ENCODE peak calls at places on chromosomes 13 and 19, in ten cellular contexts. One of them, this sample, is unnamed.

GRCh38 chr19:44570984-44571684 is 41.7 kb upstream of the CEACAM20 start:
- DNase-seq in esophagus squamous epithelium: no peak
- DNase-seq in right cardiac atrium: no peak
- DNase-seq in OCI-LY7: peak; percentile 72
- DNase-seq in astrocyte: peak; percentile 41
- DNase-seq in left ventricle myocardium inferior: no peak
- DNase-seq in lower lobe of right lung: no peak
- DNase-seq in aorta: peak; percentile 54
- DNase-seq in tibial artery: no peak
- DNase-seq in Panc1: peak; percentile 38
- DNase-seq in this sample: peak; percentile 63

GRCh38 chr19:38658462-38659306 is 11.2 kb downstream of the ACTN4 start:
- DNase-seq in esophagus squamous epithelium: no peak
- DNase-seq in astrocyte: peak; percentile 100
- DNase-seq in lower lobe of right lung: no peak
- DNase-seq in left ventricle myocardium inferior: no peak
- DNase-seq in tibial artery: peak; percentile 82
- DNase-seq in right cardiac atrium: no peak
- DNase-seq in OCI-LY7: no peak
- DNase-seq in aorta: no peak
- DNase-seq in Panc1: peak; percentile 100
- DNase-seq in this sample: peak; percentile 100

GRCh38 chr13:40651866-40652587 is 14.4 kb downstream of the FOXO1 start:
- DNase-seq in OCI-LY7: peak; percentile 69
- DNase-seq in lower lobe of right lung: no peak
- DNase-seq in tibial artery: no peak
- DNase-seq in right cardiac atrium: no peak
- DNase-seq in astrocyte: no peak
- DNase-seq in aorta: no peak
- DNase-seq in esophagus squamous epithelium: no peak
- DNase-seq in Panc1: no peak
- DNase-seq in left ventricle myocardium inferior: no peak
- DNase-seq in this sample: no peak

GRCh38 chr19:55676384-55676783 is 1.4 kb downstream of the EPN1 start:
- DNase-seq in Panc1: no peak
- DNase-seq in right cardiac atrium: peak; percentile 42
- DNase-seq in aorta: no peak
- DNase-seq in tibial artery: no peak
- DNase-seq in lower lobe of right lung: no peak
- DNase-seq in left ventricle myocardium inferior: no peak
- DNase-seq in astrocyte: no peak
- DNase-seq in esophagus squamous epithelium: no peak
- DNase-seq in OCI-LY7: peak; percentile 34
- DNase-seq in this sample: peak; percentile 10

GRCh38 chr13:33740134-33740538 is 77.8 kb upstream of the RFC3 start:
- DNase-seq in astrocyte: peak; percentile 92
- DNase-seq in aorta: no peak
- DNase-seq in OCI-LY7: no peak
- DNase-seq in Panc1: no peak
- DNase-seq in lower lobe of right lung: no peak
- DNase-seq in tibial artery: no peak
- DNase-seq in right cardiac atrium: no peak
- DNase-seq in left ventricle myocardium inferior: no peak
- DNase-seq in esophagus squamous epithelium: no peak
- DNase-seq in this sample: peak; percentile 92

GRCh38 chr13:43195551-43195950 is 172.2 kb downstream of the DNAJC15 start:
- DNase-seq in OCI-LY7: no peak
- DNase-seq in right cardiac atrium: no peak
- DNase-seq in astrocyte: no peak
- DNase-seq in tibial artery: no peak
- DNase-seq in left ventricle myocardium inferior: no peak
- DNase-seq in esophagus squamous epithelium: no peak
- DNase-seq in aorta: no peak
- DNase-seq in Panc1: no peak
- DNase-seq in lower lobe of right lung: no peak
- DNase-seq in this sample: no peak

GRCh38 chr19:12555456-12555930 is 4.2 kb upstream of the ZNF564 start:
- DNase-seq in astrocyte: no peak
- DNase-seq in Panc1: no peak
- DNase-seq in left ventricle myocardium inferior: no peak
- DNase-seq in aorta: no peak
- DNase-seq in OCI-LY7: no peak
- DNase-seq in esophagus squamous epithelium: no peak
- DNase-seq in tibial artery: no peak
- DNase-seq in lower lobe of right lung: no peak
- DNase-seq in right cardiac atrium: peak; percentile 58
- DNase-seq in this sample: no peak

GRCh38 chr13:114118086-114118762 is 14.2 kb downstream of the RASA3 start:
- DNase-seq in tibial artery: no peak
- DNase-seq in OCI-LY7: no peak
- DNase-seq in left ventricle myocardium inferior: no peak
- DNase-seq in aorta: peak; percentile 29
- DNase-seq in Panc1: no peak
- DNase-seq in right cardiac atrium: no peak
- DNase-seq in esophagus squamous epithelium: no peak
- DNase-seq in lower lobe of right lung: no peak
- DNase-seq in astrocyte: peak; percentile 75
- DNase-seq in this sample: no peak

GRCh38 chr19:3194063-3194702 is 8.5 kb downstream of the NCLN start:
- DNase-seq in Panc1: no peak
- DNase-seq in astrocyte: no peak
- DNase-seq in OCI-LY7: no peak
- DNase-seq in right cardiac atrium: no peak
- DNase-seq in left ventricle myocardium inferior: no peak
- DNase-seq in esophagus squamous epithelium: no peak
- DNase-seq in tibial artery: no peak
- DNase-seq in lower lobe of right lung: no peak
- DNase-seq in aorta: no peak
- DNase-seq in this sample: no peak

GRCh38 chr13:33111414-33112110 is 95.3 kb downstream of the KL start:
- DNase-seq in aorta: no peak
- DNase-seq in right cardiac atrium: no peak
- DNase-seq in left ventricle myocardium inferior: peak; percentile 37
- DNase-seq in Panc1: no peak
- DNase-seq in esophagus squamous epithelium: no peak
- DNase-seq in astrocyte: peak; percentile 55
- DNase-seq in lower lobe of right lung: no peak
- DNase-seq in tibial artery: no peak
- DNase-seq in OCI-LY7: no peak
- DNase-seq in this sample: peak; percentile 52

GRCh38 chr19:29504454-29504853 is 21.3 kb upstream of the VSTM2B start:
- DNase-seq in OCI-LY7: no peak
- DNase-seq in right cardiac atrium: no peak
- DNase-seq in esophagus squamous epithelium: no peak
- DNase-seq in aorta: no peak
- DNase-seq in astrocyte: no peak
- DNase-seq in tibial artery: peak; percentile 28
- DNase-seq in left ventricle myocardium inferior: no peak
- DNase-seq in Panc1: no peak
- DNase-seq in lower lobe of right lung: peak; percentile 16
- DNase-seq in this sample: no peak

GRCh38 chr19:4322942-4323665 is 15.5 kb downstream of the STAP2 start:
- DNase-seq in aorta: no peak
- DNase-seq in OCI-LY7: no peak
- DNase-seq in Panc1: no peak
- DNase-seq in right cardiac atrium: no peak
- DNase-seq in lower lobe of right lung: no peak
- DNase-seq in left ventricle myocardium inferior: no peak
- DNase-seq in tibial artery: no peak
- DNase-seq in astrocyte: no peak
- DNase-seq in esophagus squamous epithelium: no peak
- DNase-seq in this sample: no peak

GRCh38 chr19:10417598-10418280 is 2.6 kb upstream of the PDE4A start:
- DNase-seq in right cardiac atrium: no peak
- DNase-seq in OCI-LY7: peak; percentile 58
- DNase-seq in tibial artery: no peak
- DNase-seq in lower lobe of right lung: no peak
- DNase-seq in left ventricle myocardium inferior: no peak
- DNase-seq in esophagus squamous epithelium: no peak
- DNase-seq in Panc1: no peak
- DNase-seq in aorta: no peak
- DNase-seq in astrocyte: no peak
- DNase-seq in this sample: no peak
- H3K27ac ChIP-seq in right cardiac atrium: no peak overlapping the region
- H3K27ac ChIP-seq in OCI-LY7: peak overlapping the region; percentile 100
- H3K27ac ChIP-seq in tibial artery: no peak overlapping the region
- H3K27ac ChIP-seq in lower lobe of right lung: no peak overlapping the region
- H3K27ac ChIP-seq in left ventricle myocardium inferior: no peak overlapping the region
- H3K27ac ChIP-seq in esophagus squamous epithelium: no peak overlapping the region
- H3K27ac ChIP-seq in Panc1: peak overlapping the region; percentile 79
- H3K27ac ChIP-seq in aorta: no peak overlapping the region
- H3K27ac ChIP-seq in astrocyte: no peak overlapping the region
- H3K27ac ChIP-seq in this sample: no peak overlapping the region

GRCh38 chr19:16366056-16366432 is 41.4 kb downstream of the KLF2 start:
- DNase-seq in aorta: peak; percentile 30
- DNase-seq in Panc1: no peak
- DNase-seq in right cardiac atrium: peak; percentile 19
- DNase-seq in esophagus squamous epithelium: no peak
- DNase-seq in astrocyte: no peak
- DNase-seq in left ventricle myocardium inferior: no peak
- DNase-seq in OCI-LY7: no peak
- DNase-seq in lower lobe of right lung: peak; percentile 33
- DNase-seq in tibial artery: no peak
- DNase-seq in this sample: no peak
- H3K4me1 ChIP-seq in aorta: no peaks in the 10 kb centered on the region
- H3K4me1 ChIP-seq in Panc1: no peaks in the 10 kb centered on the region
- H3K4me1 ChIP-seq in right cardiac atrium: no peaks in the 10 kb centered on the region
- H3K4me1 ChIP-seq in esophagus squamous epithelium: peaks cover 61% of the 10 kb centered on the region
- H3K4me1 ChIP-seq in astrocyte: no peaks in the 10 kb centered on the region
- H3K4me1 ChIP-seq in left ventricle myocardium inferior: peaks cover 28% of the 10 kb centered on the region
- H3K4me1 ChIP-seq in OCI-LY7: peaks cover 58% of the 10 kb centered on the region
- H3K4me1 ChIP-seq in lower lobe of right lung: peaks cover 51% of the 10 kb centered on the region
- H3K4me1 ChIP-seq in tibial artery: no peaks in the 10 kb centered on the region
- H3K4me1 ChIP-seq in this sample: no peaks in the 10 kb centered on the region

DNA sequence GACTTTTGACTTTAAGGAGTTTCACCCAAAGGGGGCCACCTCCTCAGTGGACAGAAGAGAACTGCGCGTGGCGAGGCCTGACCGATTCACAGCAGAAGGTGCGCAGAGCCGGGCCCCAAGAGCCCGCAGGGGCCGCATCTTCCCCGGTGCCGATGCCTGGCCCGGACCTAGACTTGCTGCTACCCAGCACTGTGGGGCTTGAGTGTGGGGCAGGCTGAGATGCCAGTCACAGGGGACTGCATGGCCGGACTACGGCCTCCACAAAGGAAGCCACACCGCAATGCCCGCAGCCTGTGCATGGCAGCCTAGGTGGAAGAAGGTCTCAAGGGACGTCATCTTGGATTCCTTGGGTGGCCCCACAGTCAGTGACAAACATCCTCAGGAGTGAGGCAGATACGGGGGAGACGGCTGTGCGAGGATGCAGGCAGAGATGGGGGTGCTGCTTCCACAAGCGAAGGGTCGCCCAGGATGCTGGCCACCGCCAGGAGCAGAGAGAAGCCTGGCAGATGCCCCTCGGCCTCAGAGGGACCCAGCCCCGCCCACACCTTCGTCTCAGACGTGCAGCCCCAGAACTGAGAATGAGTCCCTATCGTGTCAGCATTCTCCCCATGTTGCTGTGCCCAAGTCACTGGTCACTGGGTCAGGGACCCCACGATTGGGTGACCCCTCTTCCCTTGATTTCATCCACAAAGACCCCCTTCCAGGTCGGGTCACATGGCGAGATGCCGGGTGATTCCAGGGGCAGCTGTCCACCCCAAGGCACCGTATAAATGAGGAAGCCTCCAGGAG is 16.9 kb downstream of the MOB3A start:
- DNase-seq in OCI-LY7: no peak
- DNase-seq in astrocyte: no peak
- DNase-seq in tibial artery: no peak
- DNase-seq in left ventricle myocardium inferior: no peak
- DNase-seq in lower lobe of right lung: no peak
- DNase-seq in Panc1: no peak
- DNase-seq in esophagus squamous epithelium: no peak
- DNase-seq in right cardiac atrium: no peak
- DNase-seq in aorta: no peak
- DNase-seq in this sample: no peak
- H3K27ac ChIP-seq in OCI-LY7: no peak overlapping the region
- H3K27ac ChIP-seq in astrocyte: no peak overlapping the region
- H3K27ac ChIP-seq in tibial artery: no peak overlapping the region
- H3K27ac ChIP-seq in left ventricle myocardium inferior: no peak overlapping the region
- H3K27ac ChIP-seq in lower lobe of right lung: no peak overlapping the region
- H3K27ac ChIP-seq in Panc1: no peak overlapping the region
- H3K27ac ChIP-seq in esophagus squamous epithelium: no peak overlapping the region
- H3K27ac ChIP-seq in right cardiac atrium: no peak overlapping the region
- H3K27ac ChIP-seq in aorta: no peak overlapping the region
- H3K27ac ChIP-seq in this sample: no peak overlapping the region

DNA sequence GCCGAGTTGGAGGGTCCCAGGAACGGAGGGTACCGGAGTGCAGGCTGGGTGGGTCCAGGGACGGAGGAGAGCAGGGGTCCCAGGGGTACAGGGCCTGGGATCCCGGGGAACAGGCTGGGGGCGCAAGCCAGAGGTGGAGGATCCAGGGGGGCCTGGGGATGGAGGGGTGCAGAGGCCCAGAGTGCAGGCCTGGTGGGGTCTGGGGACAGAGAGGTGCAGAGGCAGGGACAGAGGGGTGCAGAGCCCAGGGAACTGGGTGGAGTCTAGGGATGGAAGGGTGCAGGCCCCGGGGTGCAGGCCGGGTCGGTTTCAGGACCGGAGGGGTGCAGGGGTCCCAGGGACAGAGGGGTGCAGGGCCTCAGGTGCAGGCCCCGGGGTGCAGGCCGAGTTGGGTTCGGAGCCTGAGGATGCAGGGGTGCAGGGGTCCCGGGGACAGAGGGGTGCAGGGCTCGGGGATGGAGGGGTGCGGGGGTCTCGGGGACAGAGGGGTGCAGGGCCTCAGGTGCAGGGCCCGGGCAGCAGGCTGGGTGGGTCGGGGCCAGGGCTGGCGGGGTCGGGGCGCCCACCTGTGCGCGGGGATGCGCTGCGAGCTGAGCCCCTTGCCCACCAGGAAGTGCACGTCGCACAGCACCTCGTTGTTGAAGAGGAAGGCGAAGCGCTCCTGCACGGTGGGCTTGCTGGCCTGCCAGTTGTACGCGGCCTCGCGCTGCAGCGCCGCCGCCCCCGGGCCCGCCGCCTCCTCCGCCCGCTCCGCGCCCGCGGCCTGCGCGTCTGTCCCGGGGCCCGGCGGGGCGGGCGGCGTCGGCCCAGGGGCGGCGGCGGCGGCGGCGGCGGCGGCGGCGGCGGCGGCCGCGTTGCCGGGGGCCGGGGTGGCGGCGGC is 543 bp downstream of the BTBD2 start:
- DNase-seq in Panc1: no peak
- DNase-seq in right cardiac atrium: peak; percentile 77
- DNase-seq in tibial artery: peak; percentile 79
- DNase-seq in esophagus squamous epithelium: no peak
- DNase-seq in lower lobe of right lung: peak; percentile 59
- DNase-seq in OCI-LY7: peak; percentile 64
- DNase-seq in left ventricle myocardium inferior: no peak
- DNase-seq in astrocyte: no peak
- DNase-seq in aorta: no peak
- DNase-seq in this sample: no peak
- H3K4me1 ChIP-seq in Panc1: no peaks in the 10 kb centered on the region
- H3K4me1 ChIP-seq in right cardiac atrium: peaks cover 2% of the 10 kb centered on the region
- H3K4me1 ChIP-seq in tibial artery: peaks cover 29% of the 10 kb centered on the region
- H3K4me1 ChIP-seq in esophagus squamous epithelium: peaks cover 46% of the 10 kb centered on the region
- H3K4me1 ChIP-seq in lower lobe of right lung: peaks cover 12% of the 10 kb centered on the region
- H3K4me1 ChIP-seq in OCI-LY7: peaks cover 20% of the 10 kb centered on the region
- H3K4me1 ChIP-seq in left ventricle myocardium inferior: peaks cover 25% of the 10 kb centered on the region
- H3K4me1 ChIP-seq in astrocyte: no peaks in the 10 kb centered on the region
- H3K4me1 ChIP-seq in aorta: no peaks in the 10 kb centered on the region
- H3K4me1 ChIP-seq in this sample: no peaks in the 10 kb centered on the region

GRCh38 chr13:78977311-78977710 is 318.4 kb upstream of the OBI1 start:
- DNase-seq in astrocyte: no peak
- DNase-seq in Panc1: no peak
- DNase-seq in aorta: no peak
- DNase-seq in tibial artery: no peak
- DNase-seq in esophagus squamous epithelium: no peak
- DNase-seq in lower lobe of right lung: no peak
- DNase-seq in OCI-LY7: no peak
- DNase-seq in right cardiac atrium: no peak
- DNase-seq in left ventricle myocardium inferior: no peak
- DNase-seq in this sample: no peak
- H3K27ac ChIP-seq in astrocyte: no peak overlapping the region
- H3K27ac ChIP-seq in Panc1: no peak overlapping the region
- H3K27ac ChIP-seq in aorta: no peak overlapping the region
- H3K27ac ChIP-seq in tibial artery: no peak overlapping the region
- H3K27ac ChIP-seq in esophagus squamous epithelium: no peak overlapping the region
- H3K27ac ChIP-seq in lower lobe of right lung: no peak overlapping the region
- H3K27ac ChIP-seq in OCI-LY7: no peak overlapping the region
- H3K27ac ChIP-seq in right cardiac atrium: no peak overlapping the region
- H3K27ac ChIP-seq in left ventricle myocardium inferior: no peak overlapping the region
- H3K27ac ChIP-seq in this sample: no peak overlapping the region